ENCODE peak calls at places on chromosomes 4 and X, in ten cellular contexts. N, I, F, K, J, H, C, X, Y and P are unnamed samples.

GRCh38 chrX:672931-673330 is 42.3 kb downstream of the SHOX start:
- DNase-seq in J (no peak), N (no peak), F (no peak), C (no peak), H (no peak), X (no peak), K (no peak), I (no peak), Y (no peak), P (no peak)

GRCh38 chrX:123175366-123176122 is 8.5 kb upstream of the GRIA3 start:
- DNase-seq in Y (no peak), K (no peak), X (no peak), H (no peak), C (no peak), I (no peak), J (no peak), N (no peak), F (no peak), P (no peak)

GRCh38 chr4:118557298-118557851 is 127.8 kb upstream of the METTL14 start:
- DNase-seq in F (no peak), K (no peak), Y (no peak), X (peak; percentile 68), H (no peak), J (no peak), I (no peak), N (peak; percentile 57), C (no peak), P (peak; percentile 83)

GRCh38 chr4:89988268-89988667 is 93.6 kb downstream of the MMRN1 start:
- DNase-seq in J (no peak), X (no peak), F (no peak), I (no peak), Y (no peak), H (no peak), C (no peak), K (no peak), N (no peak), P (no peak)

GRCh38 chrX:41333994-41334865 is at the start of gene DDX3X:
- DNase-seq in N (peak; percentile 80), K (no peak), I (peak; percentile 79), X (peak; percentile 90), F (peak; percentile 91), Y (peak; percentile 88), H (peak; percentile 97), C (peak; percentile 73), J (peak; percentile 56), P (peak; percentile 80)

GRCh38 chr4:104896623-104897296 is 249.9 kb upstream of the TET2 start:
- DNase-seq in X (peak; percentile 27), C (no peak), H (no peak), N (no peak), J (no peak), Y (no peak), K (no peak), F (no peak), I (no peak), P (no peak)

GRCh38 chrX:147550217-147550616 is 361.5 kb upstream of the FMR1 start:
- DNase-seq in I (peak; percentile 4), K (no peak), N (no peak), F (no peak), H (no peak), C (no peak), X (no peak), J (peak; percentile 61), Y (no peak), P (no peak)

GRCh38 chr4:113901994-113902787 is 77.3 kb downstream of the ARSJ start:
- DNase-seq in K (no peak), H (peak; percentile 84), F (no peak), I (no peak), N (no peak), C (no peak), Y (peak; percentile 65), J (no peak), X (no peak), P (no peak)

GRCh38 chrX:136714626-136715599 is 65.8 kb downstream of the ARHGEF6 start:
- DNase-seq in K (no peak), N (no peak), C (no peak), X (no peak), I (peak; percentile 62), H (no peak), Y (no peak), F (no peak), J (no peak), P (no peak)

GRCh38 chrX:103681443-103681842 is 5.1 kb downstream of the MORF4L2 start:
- DNase-seq in C (no peak), I (no peak), X (peak; percentile 56), Y (no peak), J (no peak), H (no peak), N (no peak), F (no peak), K (no peak), P (no peak)

GRCh38 chrX:123454712-123455431 is 270.8 kb downstream of the GRIA3 start:
- DNase-seq in N (no peak), I (no peak), F (no peak), X (no peak), C (no peak), J (no peak), H (no peak), K (no peak), Y (no peak), P (no peak)

GRCh38 chrX:40843643-40844042 is 108.3 kb upstream of the MED14 start:
- DNase-seq in H (no peak), Y (no peak), N (no peak), X (no peak), C (no peak), K (no peak), I (no peak), F (no peak), J (no peak), P (no peak)

GRCh38 chr4:119872344-119873031 is 194.2 kb downstream of the MAD2L1 start:
- DNase-seq in I (no peak), C (no peak), K (no peak), Y (no peak), X (no peak), H (no peak), J (no peak), N (no peak), F (no peak), P (no peak)

GRCh38 chrX:44748014-44748413 is 95.8 kb upstream of the DUSP21 start:
- DNase-seq in F (no peak), H (no peak), K (no peak), C (no peak), X (peak; percentile 43), J (no peak), Y (no peak), N (no peak), I (no peak), P (peak; percentile 9)

GRCh38 chr4:88077911-88078310 is 70.5 kb downstream of the PKD2 start:
- DNase-seq in C (peak; percentile 46), J (no peak), N (peak; percentile 33), F (no peak), H (no peak), X (peak; percentile 8), I (no peak), Y (no peak), K (no peak), P (no peak)

GRCh38 chrX:13940646-13941045 is 89.0 kb downstream of the GEMIN8 start:
- DNase-seq in Y (no peak), I (no peak), K (no peak), C (no peak), H (no peak), N (no peak), X (no peak), J (no peak), F (no peak), P (no peak)

GRCh38 chrX:13937370-13938052 is 92.2 kb downstream of the GEMIN8 start:
- DNase-seq in I (no peak), J (no peak), F (no peak), X (peak; percentile 56), K (no peak), Y (no peak), N (peak; percentile 49), H (no peak), C (no peak), P (peak; percentile 20)

GRCh38 chrX:13938053-13938765 is 91.5 kb downstream of the GEMIN8 start:
- DNase-seq in C (no peak), H (peak; percentile 84), N (no peak), X (no peak), K (no peak), Y (peak; percentile 62), I (no peak), F (peak; percentile 56), J (peak; percentile 76), P (no peak)

GRCh38 chrX:13939741-13940597 is 89.7 kb downstream of the GEMIN8 start:
- DNase-seq in I (no peak), H (no peak), Y (no peak), J (peak; percentile 58), X (no peak), F (no peak), C (no peak), K (no peak), N (no peak), P (no peak)

GRCh38 chrX:13938766-13939530 is 90.7 kb downstream of the GEMIN8 start:
- DNase-seq in C (no peak), J (peak; percentile 44), X (no peak), K (no peak), Y (no peak), N (no peak), F (no peak), I (no peak), H (no peak), P (no peak)
- H3K4me3 ChIP-seq in C (peak overlapping the region; percentile 51), J (peak overlapping the region; percentile 69), X (peak overlapping the region; percentile 39), K (peak overlapping the region; percentile 77), Y (peak overlapping the region; percentile 58), N (peak overlapping the region; percentile 52), F (peak overlapping the region; percentile 59), I (no peak overlapping the region), H (peak overlapping the region; percentile 61), P (no peak overlapping the region)

DNA sequence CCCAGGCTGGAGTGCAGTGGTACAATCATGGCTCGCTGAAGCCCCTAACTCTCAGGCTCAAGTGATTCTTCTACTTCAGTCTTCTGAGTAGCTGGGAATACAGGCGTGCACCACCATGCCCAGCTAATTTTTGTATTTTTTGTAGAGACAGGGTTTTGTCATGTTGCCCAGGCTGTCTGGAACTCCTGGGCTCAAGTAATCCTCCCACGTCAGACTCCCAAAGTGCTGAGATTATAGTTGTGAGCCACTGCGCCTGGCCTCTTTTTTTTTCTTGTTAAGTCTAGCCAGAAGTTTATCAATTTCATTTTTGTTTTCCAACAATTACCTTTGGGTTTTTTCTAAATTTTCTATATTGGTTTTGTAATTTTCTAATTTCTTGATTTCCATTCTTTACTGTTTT is 100.6 kb downstream of the GC start:
- DNase-seq in J (no peak), K (no peak), C (no peak), Y (no peak), N (no peak), H (no peak), F (no peak), I (no peak), X (no peak), P (no peak)
- H3K4me3 ChIP-seq in J (no peak overlapping the region), K (no peak overlapping the region), C (no peak overlapping the region), Y (no peak overlapping the region), N (no peak overlapping the region), H (no peak overlapping the region), F (no peak overlapping the region), I (no peak overlapping the region), X (no peak overlapping the region), P (no peak overlapping the region)

GRCh38 chrX:39816871-39817731 is 280.7 kb downstream of the BCOR start:
- DNase-seq in C (no peak), J (peak; percentile 86), F (no peak), H (no peak), I (no peak), Y (no peak), N (no peak), K (peak; percentile 39), X (peak; percentile 62), P (peak; percentile 38)
- H3K4me3 ChIP-seq in C (no peak overlapping the region), J (peak overlapping the region; percentile 43), F (no peak overlapping the region), H (no peak overlapping the region), I (no peak overlapping the region), Y (no peak overlapping the region), N (no peak overlapping the region), K (no peak overlapping the region), X (no peak overlapping the region), P (no peak overlapping the region)

GRCh38 chrX:153779891-153780677 is 757 bp upstream of the SRPK3 start:
- DNase-seq in F (peak; percentile 15), Y (no peak), X (no peak), N (no peak), H (peak; percentile 47), K (no peak), J (no peak), I (no peak), C (no peak), P (no peak)
- H3K4me3 ChIP-seq in F (peak overlapping the region; percentile 40), Y (no peak overlapping the region), X (no peak overlapping the region), N (no peak overlapping the region), H (no peak overlapping the region), K (no peak overlapping the region), J (no peak overlapping the region), I (no peak overlapping the region), C (no peak overlapping the region), P (no peak overlapping the region)